ENCODE peak calls at places on chromosomes 5 and 9, in five cellular contexts. Y, J, N, W and R are unnamed samples.
A peak's percentile ranks its signal among the peaks of the same experiment; 100 is the strongest.

GRCh38 chr9:96245399-96245798 is 56.6 kb downstream of the HSD17B3 start:
- DNase-seq in J (peak; percentile 68), Y (no peak), N (no peak), W (no peak), R (no peak)

GRCh38 chr5:65811004-65811403 is 89.0 kb downstream of the NLN start:
- DNase-seq in W (peak; percentile 62), Y (no peak), N (no peak), J (no peak), R (no peak)

GRCh38 chr9:35518212-35518917 is 28.5 kb downstream of the RUSC2 start:
- DNase-seq in J (peak; percentile 91), Y (peak; percentile 42), N (no peak), W (peak; percentile 83), R (no peak)

GRCh38 chr9:107177857-107178256 is 105.2 kb upstream of the RAD23B start:
- DNase-seq in Y (no peak), W (no peak), J (no peak), N (peak; percentile 26), R (no peak)

GRCh38 chr9:137405677-137406081 is 17.3 kb downstream of the EXD3 start:
- DNase-seq in J (no peak), W (no peak), Y (no peak), N (no peak), R (no peak)

GRCh38 chr5:97534166-97534565 is 351.1 kb upstream of the RIOK2 start:
- DNase-seq in J (peak; percentile 65), Y (peak; percentile 27), N (peak; percentile 26), W (peak; percentile 51), R (no peak)

GRCh38 chr5:148791334-148791667 is 35.1 kb upstream of the ADRB2 start:
- DNase-seq in J (no peak), W (no peak), Y (no peak), N (no peak), R (no peak)

GRCh38 chr9:112894031-112894430 is 3.4 kb upstream of the SLC46A2 start:
- DNase-seq in Y (no peak), W (no peak), N (no peak), J (no peak), R (no peak)

GRCh38 chr5:24816206-24816605 is 171.4 kb upstream of the CDH10 start:
- DNase-seq in W (no peak), J (no peak), N (no peak), Y (no peak), R (no peak)

GRCh38 chr9:70111042-70111602 is 67.5 kb downstream of the MAMDC2 start:
- DNase-seq in Y (peak; percentile 80), N (peak; percentile 81), J (peak; percentile 93), W (peak; percentile 66), R (peak; percentile 90)

GRCh38 chr5:142754031-142754430 is 16.1 kb upstream of the ARHGAP26 start:
- DNase-seq in N (no peak), W (no peak), J (no peak), Y (no peak), R (no peak)

GRCh38 chr9:134050726-134051125 is 17.1 kb downstream of the BRD3 start:
- DNase-seq in W (no peak), J (no peak), Y (no peak), N (no peak), R (no peak)

GRCh38 chr5:138752341-138752950 is 779 bp upstream of the CTNNA1 start:
- DNase-seq in Y (no peak), N (peak; percentile 25), J (peak; percentile 72), W (peak; percentile 34), R (peak; percentile 76)

GRCh38 chr9:135851748-135852147 is 55.6 kb downstream of the CAMSAP1 start:
- DNase-seq in N (no peak), J (no peak), W (no peak), Y (no peak), R (no peak)

GRCh38 chr5:169527863-169528262 is 55.7 kb upstream of the SPDL1 start:
- DNase-seq in N (no peak), W (no peak), J (no peak), Y (no peak), R (no peak)

GRCh38 chr5:1441166-1441865 is 3.9 kb downstream of the SLC6A3 start:
- DNase-seq in W (no peak), J (no peak), Y (no peak), N (no peak), R (no peak)

GRCh38 chr9:137590469-137591383 is at the start of gene ZMYND19:
- DNase-seq in N (peak; percentile 92), J (peak; percentile 93), Y (peak; percentile 92), W (peak; percentile 62), R (peak; percentile 92)

GRCh38 chr5:54821445-54822330 is 163.7 kb downstream of the ESM1 start:
- DNase-seq in J (peak; percentile 41), W (no peak), Y (peak; percentile 32), N (no peak), R (no peak)

GRCh38 chr5:117665121-117665520 is 1090.5 kb upstream of the SEMA6A start:
- DNase-seq in J (no peak), Y (no peak), W (no peak), N (no peak), R (no peak)

GRCh38 chr9:81915801-81916505 is 12.3 kb upstream of the SPATA31D4 start:
- DNase-seq in Y (no peak), N (no peak), W (no peak), J (no peak), R (no peak)

GRCh38 chr5:32572778-32573480 is 12.4 kb upstream of the SUB1 start:
- DNase-seq in N (no peak), Y (no peak), J (no peak), W (no peak), R (no peak)

GRCh38 chr9:16341176-16341575 is 529.3 kb downstream of the BNC2 start:
- DNase-seq in J (no peak), Y (no peak), W (no peak), N (no peak), R (no peak)

GRCh38 chr9:93255994-93256877 is 72.3 kb downstream of the WNK2 start:
- DNase-seq in Y (peak; percentile 17), N (peak; percentile 3), W (no peak), J (no peak), R (peak; percentile 44)

GRCh38 chr5:14665110-14665822 is 748 bp downstream of the OTULIN start:
- DNase-seq in N (peak; percentile 65), J (peak; percentile 60), Y (peak; percentile 45), W (no peak), R (no peak)

GRCh38 chr5:104573979-104574709 is 1011.6 kb upstream of the NUDT12 start:
- DNase-seq in Y (no peak), N (no peak), W (no peak), J (no peak), R (no peak)

GRCh38 chr9:3282365-3282764 is 243.4 kb downstream of the RFX3 start:
- DNase-seq in N (no peak), J (peak; percentile 16), Y (no peak), W (no peak), R (no peak)

GRCh38 chr9:132372177-132373095 is 17.6 kb upstream of the SETX start:
- DNase-seq in N (peak; percentile 35), J (no peak), Y (peak; percentile 34), W (no peak), R (no peak)

GRCh38 chr5:50958852-50959457 is 292.5 kb downstream of the PARP8 start:
- DNase-seq in N (no peak), Y (no peak), J (peak; percentile 74), W (peak; percentile 33), R (no peak)
- TF ChIP-seq CTCF in N (peak; percentile 42), Y (no peak), J (peak; percentile 63), W (peak; percentile 50), R (peak; percentile 13)

GRCh38 chr9:5571629-5572232 is 57.2 kb upstream of the RIC1 start:
- DNase-seq in N (no peak), J (no peak), W (no peak), Y (no peak), R (no peak)

GRCh38 chr9:5566054-5566618 is 55.8 kb downstream of the PDCD1LG2 start:
- DNase-seq in Y (no peak), W (no peak), N (no peak), J (no peak), R (no peak)

GRCh38 chr9:5568868-5569267 is 58.5 kb downstream of the PDCD1LG2 start:
- DNase-seq in N (no peak), Y (no peak), J (no peak), W (no peak), R (no peak)

GRCh38 chr9:5569891-5570290 is 59.0 kb upstream of the RIC1 start:
- DNase-seq in W (no peak), Y (no peak), N (no peak), J (no peak), R (no peak)

GRCh38 chr9:5569357-5569756 is 59.0 kb downstream of the PDCD1LG2 start:
- DNase-seq in J (no peak), W (no peak), N (no peak), Y (no peak), R (no peak)
- H3K27ac ChIP-seq in J (no peak overlapping the region), W (no peak overlapping the region), N (no peak overlapping the region), Y (no peak overlapping the region), R (no peak overlapping the region)

DNA sequence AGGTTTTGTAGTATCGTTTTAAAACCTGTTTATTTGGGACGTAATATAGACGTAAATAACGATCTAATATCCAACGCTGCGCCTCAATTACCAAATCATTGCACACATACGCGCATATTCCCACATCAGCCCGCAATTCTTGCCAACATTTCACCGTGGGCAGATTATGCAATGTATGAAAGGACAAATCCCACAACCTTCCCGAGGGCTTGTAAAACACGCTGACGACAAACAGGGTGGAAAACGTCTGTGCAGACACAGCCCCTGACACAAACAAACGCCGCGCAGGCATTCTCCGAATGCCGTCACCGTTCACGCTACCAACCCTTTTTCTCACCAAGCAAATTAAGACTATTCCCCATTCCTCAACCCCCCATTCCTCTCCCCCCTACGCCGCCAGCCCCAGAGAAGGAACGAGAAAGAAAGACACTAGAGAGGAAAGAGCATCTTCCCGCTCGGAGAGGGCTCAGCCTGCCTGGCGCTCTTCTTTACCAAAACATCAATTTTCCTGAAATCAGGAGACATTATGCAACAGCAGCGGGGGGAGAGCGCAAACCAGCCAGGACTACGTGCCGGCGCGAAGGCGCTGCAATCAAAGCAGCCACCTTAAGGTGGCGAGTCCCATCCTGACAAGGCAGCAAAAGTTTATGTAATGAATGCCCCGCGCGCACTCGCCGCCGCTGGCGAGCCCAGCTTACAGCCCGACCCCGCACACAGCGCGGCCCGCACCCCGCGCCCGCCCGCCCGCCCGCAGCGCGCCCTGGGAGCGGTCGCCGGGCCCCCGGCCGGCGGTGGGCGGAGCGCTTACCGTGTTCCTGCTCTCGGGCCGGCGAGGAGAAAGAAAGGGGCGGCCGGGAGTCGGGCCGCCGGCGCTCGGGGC is 560 bp downstream of the NFIL3 start:
- DNase-seq in W (no peak), N (peak; percentile 75), Y (peak; percentile 63), J (peak; percentile 60), R (peak; percentile 89)
- TF ChIP-seq POLR2AphosphoS5 in W (peak; percentile 15), N (peak; percentile 86), Y (peak; percentile 94), J (no peak), R (peak; percentile 99)

DNA sequence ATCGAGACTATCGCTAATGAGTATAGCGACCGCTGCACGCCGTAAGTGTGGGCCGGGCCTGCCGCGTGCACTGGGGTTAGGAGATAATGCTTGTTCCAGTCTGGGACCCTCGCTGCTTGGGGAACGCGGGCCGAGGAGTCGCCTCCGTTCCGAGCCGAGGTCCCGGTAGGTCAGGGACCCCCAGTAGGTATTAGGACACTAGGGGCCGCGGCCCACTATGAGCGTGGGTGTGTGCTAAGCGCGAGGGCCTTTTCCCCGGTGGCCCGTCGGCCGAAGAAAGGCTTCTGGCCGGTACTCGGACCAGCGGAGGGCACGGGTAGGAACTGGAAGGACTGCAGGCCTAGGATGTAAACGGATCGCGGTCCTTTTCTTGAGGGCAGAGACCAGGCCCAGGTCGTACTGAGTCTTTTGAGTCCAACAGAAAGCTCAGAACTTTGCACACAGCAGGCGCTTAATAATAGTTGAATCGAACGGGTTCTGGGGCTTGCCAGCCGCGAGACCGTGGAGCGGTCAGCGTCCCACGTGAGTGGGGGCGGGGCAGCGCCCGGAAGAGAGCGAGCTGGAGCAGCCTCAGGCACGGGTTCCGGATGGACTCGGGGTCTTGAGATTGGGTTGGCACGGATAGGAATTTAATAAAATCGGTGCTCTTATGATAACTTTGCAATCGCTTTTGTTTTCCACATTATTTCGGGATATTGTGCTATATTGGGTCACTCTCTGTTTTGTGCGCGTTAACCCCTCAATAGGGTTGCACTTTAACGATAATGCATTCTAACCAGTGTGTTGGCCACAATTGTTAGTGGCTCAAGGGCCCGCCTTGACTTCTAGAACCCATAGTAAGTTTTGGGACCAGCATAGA is 733 bp downstream of the HSPA4 start:
- DNase-seq in Y (peak; percentile 66), W (no peak), J (peak; percentile 69), N (peak; percentile 80), R (peak; percentile 83)
- TF ChIP-seq CTCF in Y (no peak), W (no peak), J (no peak), N (no peak), R (no peak)